ENCODE peak calls at places on chromosomes 11 and 22, in nine cellular contexts. G is stimulated activated CD4-positive, alpha-beta T cell treated with anti-CD3 and anti-CD28 coated beads, Interleukin-4, amount 100 ng/mL, for 48 hours; A is fibroblast of mammary gland; K is nucleus accumbens; U is GM23248; V is NCI-H1105 treated with DMSO at 0.1 percent for 48 hours; J is ureter; E is choroid plexus epithelial cell; P is NB4. T is an unnamed sample.

GRCh38 chr11:33256031-33256807 is 962 bp upstream of the HIPK3 start:
- DNase-seq in V (no peak), U (peak; percentile 49), K (no peak), A (no peak), P (no peak), J (no peak), G (no peak), E (no peak), T (no peak)

GRCh38 chr22:27461470-27461869 is 340.1 kb downstream of the MN1 start:
- DNase-seq in V (no peak), E (peak; percentile 78), J (no peak), U (peak; percentile 96), K (no peak), A (peak; percentile 77), G (no peak), P (no peak), T (no peak)

GRCh38 chr11:79686703-79687419 is 246.0 kb upstream of the TENM4 start:
- DNase-seq in K (no peak), G (no peak), E (no peak), A (no peak), J (no peak), V (no peak), U (no peak), P (no peak), T (no peak)

GRCh38 chr11:2816941-2817421 is 68.6 kb downstream of the CDKN1C start:
- DNase-seq in V (no peak), U (peak; percentile 83), J (no peak), G (no peak), P (no peak), K (no peak), A (peak; percentile 71), E (peak; percentile 95), T (no peak)

GRCh38 chr22:35537252-35537651 is 3.4 kb upstream of the RASD2 start:
- DNase-seq in E (no peak), P (no peak), K (no peak), U (no peak), A (no peak), G (no peak), V (no peak), J (no peak), T (no peak)

GRCh38 chr22:35883028-35883620 is 145.5 kb downstream of the RBFOX2 start:
- DNase-seq in G (no peak), U (peak; percentile 71), K (no peak), P (no peak), A (peak; percentile 67), V (no peak), E (peak; percentile 39), J (no peak), T (peak; percentile 61)

GRCh38 chr11:32288276-32288675 is 147.1 kb downstream of the WT1 start:
- DNase-seq in E (no peak), P (no peak), J (no peak), K (no peak), G (no peak), A (no peak), V (no peak), U (no peak), T (no peak)

GRCh38 chr11:113488931-113489351 is 13.7 kb upstream of the DRD2 start:
- DNase-seq in K (no peak), E (no peak), V (peak; percentile 25), U (peak; percentile 53), J (no peak), P (no peak), A (no peak), G (no peak), T (no peak)

GRCh38 chr11:118175031-118175531 is 1.4 kb downstream of the SCN2B start:
- DNase-seq in U (peak; percentile 47), V (no peak), K (no peak), J (no peak), G (no peak), P (no peak), A (no peak), E (peak; percentile 15), T (no peak)

GRCh38 chr11:128530119-128531091 is 57.0 kb downstream of the ETS1 start:
- DNase-seq in K (no peak), P (no peak), E (peak; percentile 96), G (no peak), J (peak; percentile 64), V (no peak), U (peak; percentile 97), A (peak; percentile 99), T (no peak)